ENCODE peak calls at places on chromosomes 2 and 18, in four cellular contexts. One of them, this sample, is unnamed.

GRCh38 chr2:120245520-120245835 is 7.2 kb upstream of the RALB start:
- DNase-seq in foreskin fibroblast: no peak
- DNase-seq in cardiac muscle cell: no peak
- DNase-seq in tibial artery: no peak
- DNase-seq in this sample: no peak

GRCh38 chr2:218822622-218823021 is 9.0 kb downstream of the PRKAG3 start:
- DNase-seq in tibial artery: no peak
- DNase-seq in cardiac muscle cell: no peak
- DNase-seq in foreskin fibroblast: no peak
- DNase-seq in this sample: no peak

GRCh38 chr2:226981731-226982373 is 146.0 kb downstream of the RHBDD1 start:
- DNase-seq in cardiac muscle cell: peak
- DNase-seq in foreskin fibroblast: no peak
- DNase-seq in tibial artery: no peak
- DNase-seq in this sample: no peak

GRCh38 chr18:36281941-36282340 is 15.6 kb upstream of the FHOD3 start:
- DNase-seq in foreskin fibroblast: no peak
- DNase-seq in cardiac muscle cell: peak
- DNase-seq in tibial artery: no peak
- DNase-seq in this sample: no peak

GRCh38 chr2:223488814-223489213 is 113.3 kb downstream of the SCG2 start:
- DNase-seq in cardiac muscle cell: peak
- DNase-seq in foreskin fibroblast: peak
- DNase-seq in tibial artery: no peak
- DNase-seq in this sample: no peak

GRCh38 chr18:80202264-80202998 is 44.9 kb downstream of the PARD6G start:
- DNase-seq in tibial artery: no peak
- DNase-seq in foreskin fibroblast: no peak
- DNase-seq in cardiac muscle cell: no peak
- DNase-seq in this sample: no peak

GRCh38 chr2:112153501-112153900 is 15.3 kb downstream of the FBLN7 start:
- DNase-seq in tibial artery: peak
- DNase-seq in cardiac muscle cell: no peak
- DNase-seq in foreskin fibroblast: no peak
- DNase-seq in this sample: no peak

GRCh38 chr2:175981546-175981945 is 20.5 kb downstream of the LNPK start:
- DNase-seq in foreskin fibroblast: no peak
- DNase-seq in tibial artery: no peak
- DNase-seq in cardiac muscle cell: no peak
- DNase-seq in this sample: no peak

GRCh38 chr18:58263055-58263732 is 219.2 kb downstream of the NEDD4L start:
- DNase-seq in cardiac muscle cell: no peak
- DNase-seq in tibial artery: no peak
- DNase-seq in foreskin fibroblast: no peak
- DNase-seq in this sample: no peak

GRCh38 chr2:178747767-178748166 is 59.5 kb downstream of the TTN start:
- DNase-seq in cardiac muscle cell: no peak
- DNase-seq in tibial artery: no peak
- DNase-seq in foreskin fibroblast: no peak
- DNase-seq in this sample: no peak

GRCh38 chr2:207617011-207617671 is 8.1 kb downstream of the METTL21A start:
- DNase-seq in cardiac muscle cell: peak
- DNase-seq in tibial artery: no peak
- DNase-seq in foreskin fibroblast: peak
- DNase-seq in this sample: no peak

GRCh38 chr2:219536967-219537366 is 6.6 kb downstream of the CHPF start:
- DNase-seq in tibial artery: no peak
- DNase-seq in cardiac muscle cell: no peak
- DNase-seq in foreskin fibroblast: no peak
- DNase-seq in this sample: no peak

GRCh38 chr2:47907097-47907781 is 941 bp upstream of the FBXO11 start:
- DNase-seq in foreskin fibroblast: no peak
- DNase-seq in cardiac muscle cell: no peak
- DNase-seq in tibial artery: no peak
- DNase-seq in this sample: no peak

GRCh38 chr2:113273031-113273551 is 5.6 kb downstream of the PAX8 start:
- DNase-seq in foreskin fibroblast: peak
- DNase-seq in tibial artery: no peak
- DNase-seq in cardiac muscle cell: peak
- DNase-seq in this sample: no peak

GRCh38 chr18:76545433-76546281 is 50.6 kb upstream of the ZNF516 start:
- DNase-seq in foreskin fibroblast: no peak
- DNase-seq in cardiac muscle cell: peak
- DNase-seq in tibial artery: no peak
- DNase-seq in this sample: no peak

GRCh38 chr2:138554123-138554522 is 52.6 kb downstream of the SPOPL start:
- DNase-seq in tibial artery: no peak
- DNase-seq in foreskin fibroblast: no peak
- DNase-seq in cardiac muscle cell: no peak
- DNase-seq in this sample: no peak

GRCh38 chr2:48727560-48727959 is 28.0 kb downstream of the LHCGR start:
- DNase-seq in cardiac muscle cell: peak
- DNase-seq in foreskin fibroblast: no peak
- DNase-seq in tibial artery: no peak
- DNase-seq in this sample: no peak

GRCh38 chr2:41432459-41432858 is 615.4 kb upstream of the PKDCC start:
- DNase-seq in foreskin fibroblast: no peak
- DNase-seq in cardiac muscle cell: no peak
- DNase-seq in tibial artery: no peak
- DNase-seq in this sample: no peak

GRCh38 chr18:2958819-2959298 is 54.1 kb downstream of the LPIN2 start:
- DNase-seq in tibial artery: peak
- DNase-seq in foreskin fibroblast: no peak
- DNase-seq in cardiac muscle cell: peak
- DNase-seq in this sample: no peak

GRCh38 chr2:191686658-191687057 is 8.7 kb downstream of the NABP1 start:
- DNase-seq in foreskin fibroblast: no peak
- DNase-seq in tibial artery: no peak
- DNase-seq in cardiac muscle cell: no peak
- DNase-seq in this sample: no peak

GRCh38 chr2:6877402-6878305 is at the start of gene RSAD2:
- DNase-seq in foreskin fibroblast: no peak
- DNase-seq in cardiac muscle cell: peak
- DNase-seq in tibial artery: no peak
- DNase-seq in this sample: peak

GRCh38 chr2:50221106-50221505 is 810.8 kb downstream of the NRXN1 start:
- DNase-seq in cardiac muscle cell: no peak
- DNase-seq in tibial artery: no peak
- DNase-seq in foreskin fibroblast: no peak
- DNase-seq in this sample: no peak

GRCh38 chr2:130152816-130153595 is 8.1 kb upstream of the CCDC74B start:
- DNase-seq in cardiac muscle cell: no peak
- DNase-seq in foreskin fibroblast: no peak
- DNase-seq in tibial artery: no peak
- DNase-seq in this sample: no peak

GRCh38 chr2:88738271-88738670 is 46.8 kb downstream of the RPIA start:
- DNase-seq in foreskin fibroblast: peak
- DNase-seq in cardiac muscle cell: peak
- DNase-seq in tibial artery: no peak
- DNase-seq in this sample: peak

GRCh38 chr2:30139131-30139870 is 7.5 kb upstream of the YPEL5 start:
- DNase-seq in foreskin fibroblast: no peak
- DNase-seq in tibial artery: no peak
- DNase-seq in cardiac muscle cell: no peak
- DNase-seq in this sample: no peak

GRCh38 chr2:216425008-216425780 is 12.9 kb downstream of the SMARCAL1 start:
- DNase-seq in tibial artery: no peak
- DNase-seq in foreskin fibroblast: no peak
- DNase-seq in cardiac muscle cell: no peak
- DNase-seq in this sample: no peak

GRCh38 chr2:30230855-30231725 is at the start of gene LBH:
- DNase-seq in cardiac muscle cell: peak
- DNase-seq in tibial artery: peak
- DNase-seq in foreskin fibroblast: peak
- DNase-seq in this sample: no peak

GRCh38 chr18:39561136-39561535 is 1995.5 kb upstream of the CELF4 start:
- DNase-seq in cardiac muscle cell: peak
- DNase-seq in foreskin fibroblast: peak
- DNase-seq in tibial artery: no peak
- DNase-seq in this sample: no peak

GRCh38 chr18:48216639-48217280 is 192.4 kb downstream of the ZBTB7C start:
- DNase-seq in foreskin fibroblast: no peak
- DNase-seq in tibial artery: no peak
- DNase-seq in cardiac muscle cell: no peak
- DNase-seq in this sample: no peak

GRCh38 chr2:229416116-229416694 is 145.1 kb upstream of the PID1 start:
- DNase-seq in foreskin fibroblast: peak
- DNase-seq in cardiac muscle cell: peak
- DNase-seq in tibial artery: peak
- DNase-seq in this sample: peak

GRCh38 chr2:197356136-197356535 is 45.6 kb upstream of the ANKRD44 start:
- DNase-seq in tibial artery: no peak
- DNase-seq in foreskin fibroblast: no peak
- DNase-seq in cardiac muscle cell: no peak
- DNase-seq in this sample: no peak

GRCh38 chr2:221334466-221334865 is 237.6 kb downstream of the EPHA4 start:
- DNase-seq in foreskin fibroblast: no peak
- DNase-seq in tibial artery: no peak
- DNase-seq in cardiac muscle cell: no peak
- DNase-seq in this sample: no peak

GRCh38 chr2:109151519-109151918 is 22.5 kb downstream of the SH3RF3 start:
- DNase-seq in cardiac muscle cell: no peak
- DNase-seq in foreskin fibroblast: no peak
- DNase-seq in tibial artery: peak
- DNase-seq in this sample: no peak

GRCh38 chr18:57051586-57052044 is 95.3 kb upstream of the BOD1L2 start:
- DNase-seq in foreskin fibroblast: no peak
- DNase-seq in cardiac muscle cell: no peak
- DNase-seq in tibial artery: no peak
- DNase-seq in this sample: no peak

GRCh38 chr2:241272722-241273551 is 42.5 kb downstream of the HDLBP start:
- DNase-seq in tibial artery: peak
- DNase-seq in cardiac muscle cell: peak
- DNase-seq in foreskin fibroblast: peak
- DNase-seq in this sample: no peak

GRCh38 chr18:5543036-5543671 is 643 bp downstream of the EPB41L3 start:
- DNase-seq in tibial artery: no peak
- DNase-seq in cardiac muscle cell: no peak
- DNase-seq in foreskin fibroblast: no peak
- DNase-seq in this sample: no peak
- TF ChIP-seq CTCF in tibial artery: no peak
- TF ChIP-seq CTCF in cardiac muscle cell: no peak
- TF ChIP-seq CTCF in foreskin fibroblast: no peak
- TF ChIP-seq CTCF in this sample: no peak

DNA sequence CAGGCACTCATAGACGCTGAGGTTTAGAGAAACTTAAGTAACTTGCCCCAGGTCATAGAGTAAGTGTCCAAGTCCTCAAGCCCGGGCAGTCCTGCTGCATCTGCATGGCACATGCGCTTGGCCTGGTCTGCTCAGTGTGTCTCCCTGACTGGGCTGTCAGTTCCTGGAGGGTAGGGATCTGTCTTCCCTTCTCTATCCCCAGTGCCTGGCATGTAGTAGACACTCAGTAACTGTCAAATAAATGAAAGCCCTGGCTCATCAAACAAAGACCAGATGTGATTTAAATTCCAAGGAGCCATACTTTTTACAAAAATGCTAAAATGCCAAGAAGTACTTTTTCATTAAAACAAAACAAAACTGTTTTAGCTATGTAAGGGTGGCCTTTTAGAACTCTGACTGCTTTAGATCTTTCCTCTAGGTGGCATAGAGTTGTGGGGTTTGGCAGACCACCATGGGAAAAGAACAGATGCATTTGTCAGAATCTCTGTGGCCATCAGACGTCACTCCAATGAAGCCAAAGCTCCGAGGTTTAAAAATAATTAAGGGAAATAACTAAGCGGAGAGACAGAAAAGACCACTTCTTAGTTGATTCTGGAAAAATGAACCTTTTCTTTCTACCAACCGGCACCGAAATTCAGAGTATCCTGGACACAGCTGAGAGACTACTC is 34.0 kb downstream of the EPAS1 start:
- DNase-seq in foreskin fibroblast: peak
- DNase-seq in cardiac muscle cell: no peak
- DNase-seq in tibial artery: no peak
- DNase-seq in this sample: no peak
- H3K4me3 ChIP-seq in foreskin fibroblast: no peak
- H3K4me3 ChIP-seq in cardiac muscle cell: no peak
- H3K4me3 ChIP-seq in tibial artery: no peak
- H3K4me3 ChIP-seq in this sample: no peak

DNA sequence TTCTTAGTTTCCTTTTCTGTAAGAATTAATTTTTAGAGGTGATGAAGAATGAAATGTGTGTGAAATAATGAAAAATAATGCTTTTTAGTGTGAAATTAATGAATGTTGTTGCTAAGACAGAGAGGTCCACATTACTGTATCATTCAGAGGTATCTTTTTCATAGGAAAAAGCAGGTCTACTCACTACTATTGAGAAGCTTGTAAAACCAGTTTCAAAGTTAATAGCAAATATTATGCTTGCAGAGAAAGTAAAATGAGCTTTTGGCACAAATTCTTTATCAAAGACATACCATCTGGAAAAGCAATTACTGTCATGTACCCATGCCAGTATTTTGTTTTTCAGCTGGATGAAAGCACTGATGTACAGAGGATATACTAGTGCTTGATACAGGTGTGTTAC is 77.4 kb downstream of the NCOA1 start:
- DNase-seq in foreskin fibroblast: no peak
- DNase-seq in tibial artery: no peak
- DNase-seq in cardiac muscle cell: no peak
- DNase-seq in this sample: no peak
- TF ChIP-seq CTCF in foreskin fibroblast: no peak
- TF ChIP-seq CTCF in tibial artery: no peak
- TF ChIP-seq CTCF in cardiac muscle cell: no peak
- TF ChIP-seq CTCF in this sample: no peak

GRCh38 chr2:239297142-239298125 is 103.4 kb downstream of the HDAC4 start:
- DNase-seq in foreskin fibroblast: no peak
- DNase-seq in tibial artery: peak
- DNase-seq in cardiac muscle cell: no peak
- DNase-seq in this sample: no peak
- H3K4me3 ChIP-seq in foreskin fibroblast: no peak
- H3K4me3 ChIP-seq in tibial artery: no peak
- H3K4me3 ChIP-seq in cardiac muscle cell: no peak
- H3K4me3 ChIP-seq in this sample: no peak

GRCh38 chr2:185823773-185824172 is 85.2 kb downstream of the FSIP2 start:
- DNase-seq in tibial artery: no peak
- DNase-seq in cardiac muscle cell: no peak
- DNase-seq in foreskin fibroblast: no peak
- DNase-seq in this sample: no peak

GRCh38 chr2:185833864-185834263 is 95.3 kb downstream of the FSIP2 start:
- DNase-seq in foreskin fibroblast: no peak
- DNase-seq in tibial artery: no peak
- DNase-seq in cardiac muscle cell: no peak
- DNase-seq in this sample: no peak

GRCh38 chr2:185825557-185825956 is 87.0 kb downstream of the FSIP2 start:
- DNase-seq in cardiac muscle cell: no peak
- DNase-seq in tibial artery: no peak
- DNase-seq in foreskin fibroblast: no peak
- DNase-seq in this sample: no peak

DNA sequence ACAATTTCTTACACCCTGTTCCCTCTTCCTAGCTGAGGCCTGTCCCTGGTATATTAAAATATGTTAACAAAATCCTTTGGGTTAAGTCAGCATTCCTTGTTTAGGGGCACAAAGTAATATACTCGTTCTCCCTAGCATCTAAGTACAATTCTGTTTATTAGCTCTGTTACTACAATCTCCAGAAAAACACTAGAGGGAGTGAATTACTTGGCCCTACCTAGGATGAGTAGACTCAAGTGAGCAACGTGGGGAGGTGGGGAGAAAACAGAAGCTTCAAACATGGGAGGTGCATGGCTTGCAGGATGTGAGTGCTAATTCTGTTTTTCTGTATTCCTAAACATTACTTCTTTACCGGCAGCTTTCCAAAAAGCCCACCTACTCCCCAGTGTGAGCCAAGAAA is 89.7 kb downstream of the FSIP2 start:
- DNase-seq in cardiac muscle cell: no peak
- DNase-seq in foreskin fibroblast: no peak
- DNase-seq in tibial artery: no peak
- DNase-seq in this sample: no peak
- TF ChIP-seq CTCF in cardiac muscle cell: no peak
- TF ChIP-seq CTCF in foreskin fibroblast: no peak
- TF ChIP-seq CTCF in tibial artery: no peak
- TF ChIP-seq CTCF in this sample: no peak

This sample was measured in retinal pigment epithelial cell.